ENCODE peak calls at places on chromosomes 6 and 20, in four cellular contexts. K, G, A and I are unnamed samples.

GRCh38 chr6:134347916-134348805 is 30.2 kb upstream of the SGK1 start:
- DNase-seq in A (peak), K (no peak), G (no peak), I (peak)

GRCh38 chr6:166202321-166202733 is 34.7 kb upstream of the TBXT start:
- DNase-seq in G (peak), K (no peak), A (peak), I (no peak)

GRCh38 chr20:62829231-62830230 is 12.7 kb downstream of the COL9A3 start:
- DNase-seq in A (no peak), K (no peak), G (no peak), I (no peak)

GRCh38 chr20:39067526-39068216 is 105.5 kb downstream of the DHX35 start:
- DNase-seq in K (no peak), G (no peak), A (no peak), I (peak)

GRCh38 chr6:1708141-1708540 is 98.4 kb downstream of the FOXC1 start:
- DNase-seq in A (no peak), G (no peak), K (no peak), I (no peak)

GRCh38 chr6:48754631-48755030 is 643.6 kb upstream of the PTCHD4 start:
- DNase-seq in G (no peak), A (no peak), K (no peak), I (no peak)

GRCh38 chr6:50655848-50656453 is 57.4 kb upstream of the TFAP2D start:
- DNase-seq in K (no peak), A (no peak), G (peak), I (peak)

GRCh38 chr20:25750765-25751696 is 54.4 kb upstream of the ZNF337 start:
- DNase-seq in A (peak), G (peak), K (no peak), I (no peak)

GRCh38 chr20:51565741-51566140 is 23.2 kb upstream of the NFATC2 start:
- DNase-seq in A (no peak), G (no peak), K (no peak), I (peak)

GRCh38 chr6:149831380-149831820 is 32.8 kb downstream of the LRP11 start:
- DNase-seq in G (no peak), A (no peak), K (no peak), I (no peak)

GRCh38 chr6:133945158-133945557 is 7.9 kb upstream of the TBPL1 start:
- DNase-seq in K (no peak), A (no peak), G (no peak), I (peak)

GRCh38 chr6:19536838-19537237 is 300.3 kb upstream of the ID4 start:
- DNase-seq in K (no peak), G (no peak), A (no peak), I (no peak)

GRCh38 chr6:50791900-50792508 is 26.7 kb upstream of the TFAP2B start:
- DNase-seq in G (peak), K (no peak), A (no peak), I (no peak)

GRCh38 chr20:25248501-25249172 is 752 bp downstream of the PYGB start:
- DNase-seq in A (peak), K (no peak), G (peak), I (peak)

GRCh38 chr6:4672772-4673171 is 103.4 kb upstream of the CDYL start:
- DNase-seq in G (no peak), K (no peak), A (no peak), I (no peak)

GRCh38 chr20:2761885-2762284 is 38.5 kb downstream of the CPXM1 start:
- DNase-seq in G (no peak), A (no peak), K (no peak), I (no peak)

GRCh38 chr6:46284472-46284871 is 113.7 kb upstream of the ENPP5 start:
- DNase-seq in G (no peak), K (peak), A (no peak), I (no peak)

GRCh38 chr6:51675551-51676275 is 411.7 kb downstream of the PKHD1 start:
- DNase-seq in G (no peak), K (no peak), A (no peak), I (no peak)

GRCh38 chr6:5389086-5389745 is 127.9 kb downstream of the FARS2 start:
- DNase-seq in G (no peak), A (no peak), K (no peak), I (peak)

GRCh38 chr6:33315753-33316602 is 1.6 kb downstream of the ZBTB22 start:
- DNase-seq in K (no peak), G (no peak), A (no peak), I (no peak)

GRCh38 chr6:15400572-15401004 is 154.7 kb downstream of the JARID2 start:
- DNase-seq in G (peak), K (no peak), A (peak), I (no peak)

GRCh38 chr6:132391391-132392291 is 9.6 kb downstream of the MOXD1 start:
- DNase-seq in K (no peak), G (no peak), A (peak), I (peak)

GRCh38 chr6:83341765-83342164 is 89.1 kb downstream of the ME1 start:
- DNase-seq in G (peak), K (no peak), A (no peak), I (no peak)

GRCh38 chr6:9504191-9504590 is 910.7 kb downstream of the TFAP2A start:
- DNase-seq in A (no peak), K (no peak), G (no peak), I (no peak)

GRCh38 chr6:150448221-150448620 is 79.4 kb downstream of the IYD start:
- DNase-seq in A (no peak), G (no peak), K (no peak), I (no peak)

GRCh38 chr20:49675368-49676151 is 38.1 kb downstream of the B4GALT5 start:
- DNase-seq in G (peak), A (no peak), K (no peak), I (no peak)

GRCh38 chr20:59363094-59363493 is 62.7 kb downstream of the EDN3 start:
- DNase-seq in A (no peak), G (no peak), K (no peak), I (no peak)

DNA sequence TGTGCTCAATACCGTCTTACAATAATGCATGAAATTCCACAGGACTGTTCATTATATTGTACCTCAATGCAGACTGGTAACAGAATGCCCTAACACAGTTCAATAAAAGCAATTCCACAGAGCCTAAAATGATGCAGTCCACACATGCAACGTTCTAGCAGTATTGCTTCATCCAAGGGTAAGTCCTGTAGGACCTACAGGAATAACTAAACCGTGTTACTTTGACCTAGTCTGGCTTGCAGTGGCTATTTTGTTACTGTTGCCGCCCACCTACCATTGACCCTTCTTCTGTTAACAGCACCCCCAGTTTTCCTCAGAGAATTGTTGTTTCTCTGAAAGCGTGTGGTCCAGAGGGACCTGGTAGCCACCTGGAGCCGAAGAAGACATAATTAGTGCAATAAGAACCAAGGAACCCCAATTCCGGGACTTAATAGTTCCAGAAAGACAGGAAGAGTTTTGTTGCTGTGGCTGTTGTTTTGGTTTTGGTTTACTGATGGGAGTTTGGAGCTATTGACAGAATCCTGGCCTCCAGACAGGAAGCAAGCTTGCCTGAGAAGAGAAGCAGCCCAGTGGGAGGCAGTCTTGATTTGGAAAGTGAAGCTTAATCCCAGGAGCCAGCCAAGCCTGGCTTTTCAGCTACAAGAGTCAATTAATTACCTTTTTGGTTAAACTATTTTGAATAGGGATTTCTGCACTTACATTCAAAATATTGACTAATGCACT is 91.3 kb downstream of the FRK start:
- DNase-seq in G (no peak), A (no peak), K (no peak), I (no peak)
- TF ChIP-seq CTCF in G (no peak), A (no peak), K (no peak), I (no peak)

DNA sequence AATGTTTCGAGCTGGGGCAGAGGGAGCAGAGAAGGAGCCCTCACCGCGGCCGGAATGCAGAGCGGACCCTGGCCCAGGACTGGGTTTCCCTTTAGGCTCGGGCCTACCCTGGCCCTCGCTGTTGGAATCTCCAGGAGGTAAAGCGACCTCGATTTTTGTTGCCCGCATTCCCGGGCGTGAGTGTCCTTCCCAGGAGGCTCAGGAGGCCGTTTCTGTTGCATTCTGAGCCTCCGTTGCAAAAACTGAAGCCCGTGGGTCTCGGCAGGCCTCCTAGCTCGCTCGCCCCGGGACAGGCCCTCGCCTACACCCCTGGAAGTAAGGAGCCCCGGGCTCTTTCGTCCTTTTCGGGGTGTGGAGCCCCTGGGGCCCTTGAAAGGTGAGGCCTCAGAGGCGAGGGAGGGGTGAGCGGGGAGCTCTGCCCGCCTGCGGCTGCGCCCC is 2.2 kb downstream of the NR2E1 start:
- DNase-seq in G (no peak), K (no peak), A (no peak), I (no peak)
- H3K4me3 ChIP-seq in G (no peak), K (peak), A (peak), I (no peak)

DNA sequence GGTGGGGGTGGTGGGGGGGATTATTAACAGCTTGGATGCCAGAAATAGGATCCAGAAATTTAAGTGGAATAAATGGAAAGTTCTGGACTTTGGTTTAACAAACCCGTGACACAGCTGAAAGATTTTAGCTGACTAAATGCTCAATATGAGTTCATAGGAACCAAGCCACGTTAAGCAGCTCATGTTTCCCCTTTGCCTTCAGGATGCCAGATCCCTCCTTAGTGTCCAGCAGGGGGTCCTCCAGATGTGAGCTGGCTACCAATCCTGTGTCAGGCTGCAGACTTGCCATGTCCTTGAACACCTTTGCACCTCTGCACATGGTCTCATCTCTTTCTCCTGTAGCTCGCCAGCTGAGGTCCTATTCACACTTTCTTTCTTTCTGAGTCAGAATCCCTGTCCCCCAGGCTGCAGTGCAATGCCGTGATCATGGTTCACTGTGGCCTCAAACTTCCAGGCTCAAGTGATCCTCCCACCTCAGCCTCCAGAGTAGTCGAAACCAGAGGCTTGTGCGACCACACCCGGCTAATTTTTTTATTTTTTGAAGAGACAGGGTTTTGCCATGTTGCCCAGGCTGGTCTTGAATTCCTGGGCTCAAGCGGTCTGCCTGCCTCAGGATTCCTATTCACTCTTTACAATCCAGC is 133.3 kb upstream of the ARMC2 start:
- DNase-seq in G (no peak), K (no peak), A (no peak), I (peak)
- TF ChIP-seq CTCF in G (no peak), K (no peak), A (no peak), I (peak)

GRCh38 chr6:57173056-57173885 is 1.1 kb downstream of the BAG2 start:
- DNase-seq in A (no peak), G (peak), K (no peak), I (peak)

GRCh38 chr6:57172136-57173055 is at the start of gene BAG2:
- DNase-seq in G (peak), K (peak), A (peak), I (peak)

GRCh38 chr6:57174511-57174907 is 2.4 kb downstream of the BAG2 start:
- DNase-seq in G (no peak), A (no peak), K (no peak), I (no peak)

GRCh38 chr6:57177545-57178225 is 5.6 kb downstream of the BAG2 start:
- DNase-seq in K (no peak), A (peak), G (no peak), I (peak)

GRCh38 chr6:57173886-57174510 is 1.9 kb downstream of the BAG2 start:
- DNase-seq in G (peak), A (no peak), K (no peak), I (peak)
- H3K4me3 ChIP-seq in G (peak), A (peak), K (peak), I (peak)

GRCh38 chr6:93423542-93423941 is 4.2 kb upstream of the EPHA7 start:
- DNase-seq in G (peak), K (no peak), A (peak), I (no peak)
- TF ChIP-seq CTCF in G (peak), K (peak), A (peak), I (peak)